ENCODE peak calls at places on chromosomes 12 and 14, in four cellular contexts. F is HCT116; R is left lung; N is CD4-positive, alpha-beta T cell. U is an unnamed sample.

GRCh38 chr12:132064641-132065040 is 79.5 kb downstream of the DDX51 start:
- ATAC-seq in R (no peak), F (no peak), N (no peak), U (no peak)

GRCh38 chr14:93961610-93962009 is 14.8 kb downstream of the ASB2 start:
- ATAC-seq in R (no peak), F (no peak), N (no peak), U (no peak)

GRCh38 chr12:106274575-106275081 is 26.8 kb upstream of the CKAP4 start:
- ATAC-seq in F (no peak), R (peak), N (no peak), U (no peak)

GRCh38 chr14:56359245-56359644 is 220.4 kb upstream of the TMEM260 start:
- ATAC-seq in F (no peak), R (no peak), N (no peak), U (no peak)

GRCh38 chr12:27592548-27592947 is 68.5 kb downstream of the PPFIBP1 start:
- ATAC-seq in R (peak), F (no peak), N (no peak), U (peak)

GRCh38 chr12:14910090-14910915 is 24.6 kb upstream of the MGP start:
- ATAC-seq in F (peak), R (no peak), N (no peak), U (no peak)

GRCh38 chr14:89365071-89365801 is 51.8 kb downstream of the FOXN3 start:
- ATAC-seq in N (peak), F (no peak), R (peak), U (peak)

GRCh38 chr12:21129906-21130305 is 1.1 kb upstream of the SLCO1B1 start:
- ATAC-seq in R (no peak), N (no peak), F (no peak), U (no peak)

GRCh38 chr12:129821964-129822363 is 81.9 kb downstream of the TMEM132D start:
- ATAC-seq in R (no peak), N (no peak), F (no peak), U (no peak)

GRCh38 chr12:125533434-125534029 is 468.3 kb downstream of the AACS start:
- ATAC-seq in F (peak), N (no peak), R (peak), U (peak)

GRCh38 chr14:71623939-71624338 is 308.3 kb upstream of the RGS6 start:
- ATAC-seq in F (no peak), N (no peak), R (no peak), U (no peak)

GRCh38 chr12:50732591-50732990 is 31.3 kb upstream of the ATF1 start:
- ATAC-seq in N (no peak), R (no peak), F (no peak), U (no peak)

GRCh38 chr12:9694220-9694619 is 24.7 kb downstream of the CLEC2D start:
- ATAC-seq in N (no peak), F (no peak), R (no peak), U (no peak)

GRCh38 chr14:96051642-96052540 is 12.7 kb downstream of the C14orf132 start:
- ATAC-seq in N (no peak), R (no peak), F (peak), U (no peak)

GRCh38 chr14:100072783-100073346 is 7.6 kb downstream of the EVL start:
- ATAC-seq in F (peak), N (peak), R (peak), U (no peak)

GRCh38 chr14:68947802-68948201 is 31.3 kb downstream of the ACTN1 start:
- ATAC-seq in F (no peak), R (no peak), N (no peak), U (peak)

GRCh38 chr14:20228681-20229080 is at the start of gene OR11H7:
- ATAC-seq in F (no peak), N (no peak), R (no peak), U (no peak)

GRCh38 chr12:87667378-87667777 is 361.8 kb downstream of the C12orf50 start:
- ATAC-seq in F (peak), R (peak), N (no peak), U (no peak)

GRCh38 chr12:116213885-116214527 is 63.5 kb downstream of the MED13L start:
- ATAC-seq in N (no peak), R (peak), F (no peak), U (no peak)

GRCh38 chr14:35336171-35337073 is 44.2 kb downstream of the PSMA6 start:
- ATAC-seq in R (peak), F (no peak), N (no peak), U (peak)

GRCh38 chr14:90072350-90072749 is 10.6 kb downstream of the KCNK13 start:
- ATAC-seq in N (no peak), R (no peak), F (no peak), U (no peak)

GRCh38 chr12:47778842-47779241 is 5.8 kb downstream of the SLC48A1 start:
- ATAC-seq in F (peak), N (no peak), R (no peak), U (peak)

GRCh38 chr14:24775919-24776318 is 141.9 kb upstream of the GZMB start:
- ATAC-seq in F (no peak), R (no peak), N (no peak), U (no peak)

GRCh38 chr14:61260939-61261776 is 20.0 kb downstream of the TMEM30B start:
- ATAC-seq in N (no peak), R (no peak), F (peak), U (no peak)

GRCh38 chr14:22297376-22297775 is 291.6 kb downstream of the DAD1 start:
- ATAC-seq in F (no peak), N (no peak), R (no peak), U (no peak)

GRCh38 chr12:52742196-52742580 is 35.0 kb downstream of the KRT76 start:
- ATAC-seq in R (no peak), N (no peak), F (no peak), U (no peak)

GRCh38 chr14:69695664-69696527 is 71.0 kb upstream of the SRSF5 start:
- ATAC-seq in N (no peak), R (peak), F (no peak), U (no peak)

GRCh38 chr12:54991161-54991991 is 6.8 kb upstream of the TESPA1 start:
- ATAC-seq in F (no peak), N (peak), R (no peak), U (no peak)

GRCh38 chr12:18753481-18754117 is 15.7 kb downstream of the CAPZA3 start:
- ATAC-seq in N (no peak), R (peak), F (no peak), U (peak)

GRCh38 chr14:73500360-73500759 is 9.6 kb downstream of the RIOX1 start:
- ATAC-seq in F (peak), N (no peak), R (no peak), U (no peak)
- H3K27ac ChIP-seq in F (no peak), N (no peak), R (no peak), U (no peak)

DNA sequence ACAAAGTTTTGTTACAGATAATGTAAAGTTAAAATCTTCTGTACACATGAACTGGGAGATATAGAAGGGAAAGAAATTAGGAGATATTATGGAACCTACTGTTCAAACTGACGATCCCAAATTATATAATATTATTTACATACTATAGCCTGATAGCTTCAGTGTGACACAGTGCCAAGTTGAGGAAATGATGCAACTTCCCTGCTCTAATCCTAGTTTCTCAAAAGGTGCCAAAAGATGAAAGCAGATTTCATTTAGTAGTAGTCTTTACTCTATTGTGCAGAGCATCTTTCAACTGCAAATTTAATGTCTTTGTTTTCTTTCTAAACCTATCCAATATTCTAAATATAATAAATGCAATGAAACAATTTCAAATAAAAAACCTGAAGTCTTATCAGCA is 46.9 kb downstream of the COCH start:
- ATAC-seq in R (no peak), N (no peak), F (no peak), U (no peak)
- H3K27ac ChIP-seq in R (no peak), N (no peak), F (no peak), U (no peak)

DNA sequence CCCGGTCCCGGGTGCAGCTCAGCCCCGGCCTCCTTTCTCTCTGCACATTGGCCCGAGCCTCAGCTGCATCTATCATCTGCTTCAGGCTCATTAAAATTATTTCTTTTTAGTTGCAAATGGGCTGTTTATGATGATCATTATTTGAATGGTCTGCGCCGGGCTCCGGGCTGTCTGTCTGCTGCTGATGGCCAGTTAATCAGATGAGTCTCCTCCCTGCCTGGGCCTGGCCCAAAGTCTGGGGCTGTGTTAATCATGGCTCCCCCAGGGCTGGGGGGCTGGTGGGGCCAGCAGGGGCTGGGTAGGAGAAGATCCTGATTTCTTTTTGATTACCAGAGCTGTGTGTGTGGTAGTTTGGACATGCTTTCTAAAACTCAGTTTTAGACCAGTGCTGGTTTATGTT is 159.1 kb downstream of the PHETA1 start:
- ATAC-seq in F (no peak), N (no peak), R (no peak), U (no peak)
- H3K27ac ChIP-seq in F (no peak), N (no peak), R (no peak), U (no peak)

GRCh38 chr14:75292886-75293285 is 14.3 kb downstream of the FOS start:
- ATAC-seq in R (no peak), N (no peak), F (no peak), U (no peak)

GRCh38 chr14:75294649-75295033 is 16.0 kb downstream of the FOS start:
- ATAC-seq in N (no peak), R (no peak), F (peak), U (no peak)

GRCh38 chr14:75295491-75296338 is 17.1 kb downstream of the FOS start:
- ATAC-seq in N (peak), R (peak), F (peak), U (peak)

GRCh38 chr14:75293920-75294648 is 15.5 kb downstream of the FOS start:
- ATAC-seq in R (peak), F (peak), N (peak), U (peak)

GRCh38 chr14:75295061-75295461 is 16.4 kb downstream of the FOS start:
- ATAC-seq in N (no peak), R (peak), F (peak), U (peak)
- H3K27ac ChIP-seq in N (no peak), R (peak), F (peak), U (peak)

GRCh38 chr12:79423560-79423959 is 267.2 kb downstream of the PAWR start:
- ATAC-seq in N (no peak), R (no peak), F (no peak), U (no peak)
- H3K27ac ChIP-seq in N (no peak), R (no peak), F (no peak), U (no peak)

GRCh38 chr12:109720152-109720855 is 6.7 kb downstream of the FAM222A start:
- ATAC-seq in N (no peak), R (no peak), F (no peak), U (no peak)

GRCh38 chr12:109718390-109718789 is 4.8 kb downstream of the FAM222A start:
- ATAC-seq in R (no peak), N (no peak), F (no peak), U (no peak)

GRCh38 chr12:109717390-109718357 is 4.0 kb downstream of the FAM222A start:
- ATAC-seq in N (no peak), F (no peak), R (no peak), U (no peak)

GRCh38 chr12:109720856-109721189 is 7.2 kb downstream of the FAM222A start:
- ATAC-seq in R (no peak), N (no peak), F (no peak), U (no peak)

DNA sequence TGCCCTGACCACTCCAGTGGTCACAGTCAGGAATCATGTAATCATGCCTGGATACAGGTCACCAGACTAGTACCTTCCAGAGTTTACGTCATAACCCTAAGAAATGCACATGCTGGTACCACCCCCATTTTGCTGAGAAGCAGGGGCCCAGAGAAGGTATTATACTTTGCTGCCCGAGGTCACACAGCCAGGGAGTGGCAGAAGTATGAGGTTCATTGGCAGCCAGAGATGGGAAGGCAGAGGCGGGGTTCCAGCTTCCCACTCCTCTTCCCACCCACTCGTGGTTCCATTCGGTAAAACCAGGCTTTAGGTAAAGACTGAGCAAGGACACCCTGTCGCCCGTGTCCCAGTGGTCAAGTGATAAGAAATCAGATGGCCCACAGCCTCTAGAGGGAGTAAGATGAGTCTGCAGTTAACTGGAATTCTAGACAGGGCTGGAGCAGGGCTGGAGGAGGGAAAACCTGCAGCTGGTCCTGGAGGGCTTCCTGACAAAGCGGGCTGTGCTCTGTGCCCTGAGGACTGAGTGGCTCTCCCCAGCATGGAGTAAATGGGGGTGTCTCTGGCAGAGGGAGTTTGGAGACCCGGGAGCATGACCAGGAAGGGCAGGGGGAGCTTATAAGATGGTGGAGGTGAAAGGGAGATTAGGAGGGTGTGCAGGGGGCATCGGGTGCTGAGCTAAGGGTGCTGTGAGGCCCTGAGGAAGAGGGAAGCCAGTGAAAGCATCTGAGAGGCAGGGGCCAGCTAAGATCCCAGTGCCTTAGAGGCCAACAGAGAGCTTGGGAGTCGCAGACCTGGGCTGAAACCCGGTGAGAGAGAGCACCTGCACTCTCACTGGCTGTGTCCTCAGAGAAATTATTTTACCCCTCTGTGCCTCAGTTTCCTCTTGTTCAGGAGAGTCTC is 5.7 kb downstream of the FAM222A start:
- ATAC-seq in F (peak), N (no peak), R (no peak), U (no peak)
- H3K27ac ChIP-seq in F (no peak), N (no peak), R (no peak), U (no peak)